ENCODE peak calls at places on chromosomes 6 and 20, in four cellular contexts. B is GM23248, A is PC-9, V is PC-3. W is an unnamed sample.

GRCh38 chr20:44730441-44730840 is 15.2 kb upstream of the KCNK15 start:
- DNase-seq in A (peak), V (peak), B (peak), W (peak)

GRCh38 chr20:16530201-16530681 is 43.0 kb downstream of the KIF16B start:
- DNase-seq in B (peak), V (peak), A (peak), W (peak)

GRCh38 chr6:134436950-134437349 is 119.0 kb upstream of the SGK1 start:
- DNase-seq in B (peak), A (peak), V (no peak), W (peak)

GRCh38 chr6:12602951-12603710 is 113.4 kb upstream of the PHACTR1 start:
- DNase-seq in V (peak), A (peak), B (peak), W (no peak)

GRCh38 chr6:118725944-118726343 is 74.6 kb upstream of the CEP85L start:
- DNase-seq in A (no peak), B (no peak), V (no peak), W (no peak)

GRCh38 chr6:151412905-151413304 is 21.5 kb upstream of the ZBTB2 start:
- DNase-seq in B (no peak), V (no peak), A (no peak), W (no peak)

GRCh38 chr6:166228425-166228824 is 60.8 kb upstream of the TBXT start:
- DNase-seq in B (no peak), A (no peak), V (no peak), W (no peak)

GRCh38 chr20:32830437-32830836 is 10.7 kb downstream of the MAPRE1 start:
- DNase-seq in V (no peak), B (peak), A (no peak), W (no peak)

GRCh38 chr20:35871311-35871771 is 83.0 kb downstream of the SCAND1 start:
- DNase-seq in A (no peak), V (no peak), B (peak), W (peak)

GRCh38 chr20:36062799-36063198 is 91.7 kb upstream of the EPB41L1 start:
- DNase-seq in V (peak), B (peak), A (peak), W (peak)

GRCh38 chr6:31180500-31180899 is 10.0 kb upstream of the POU5F1 start:
- DNase-seq in A (no peak), V (no peak), B (no peak), W (peak)

GRCh38 chr6:30893001-30893591 is 8.8 kb downstream of the DDR1 start:
- DNase-seq in A (no peak), V (no peak), B (no peak), W (peak)

GRCh38 chr20:2654384-2654822 is 2.0 kb downstream of the NOP56 start:
- DNase-seq in V (no peak), A (no peak), B (no peak), W (no peak)

GRCh38 chr6:68976260-68976659 is 341.2 kb downstream of the ADGRB3 start:
- DNase-seq in V (peak), A (no peak), B (no peak), W (no peak)

GRCh38 chr6:170176621-170177382 is 114.1 kb downstream of the DLL1 start:
- DNase-seq in V (no peak), B (peak), A (no peak), W (peak)

GRCh38 chr6:56689663-56690062 is 47.0 kb upstream of the DST start:
- DNase-seq in B (no peak), V (no peak), A (no peak), W (no peak)

GRCh38 chr6:107716688-107717089 is 107.4 kb downstream of the SCML4 start:
- DNase-seq in B (peak), V (peak), A (peak), W (no peak)

DNA sequence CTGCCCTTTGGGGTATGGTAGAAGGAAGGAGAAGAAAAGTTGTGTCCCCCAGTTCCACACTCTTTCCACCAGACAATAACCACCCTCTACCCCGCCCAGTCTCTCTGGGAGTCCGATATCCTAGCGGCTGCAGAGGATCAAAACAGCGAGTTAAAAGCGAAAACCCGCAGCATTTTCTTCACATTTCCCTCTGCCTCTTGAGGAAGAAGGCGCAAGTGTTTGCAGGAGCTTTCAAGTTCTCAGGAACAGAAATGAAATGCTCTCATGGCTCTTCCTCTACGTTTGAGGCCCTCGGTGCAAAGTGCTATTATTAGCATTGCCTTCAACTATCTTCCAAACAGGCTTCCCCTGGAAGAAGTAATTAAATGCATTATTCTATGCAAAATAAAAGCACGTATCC is 52.2 kb upstream of the CCDC167 start:
- DNase-seq in A (no peak), B (no peak), V (no peak), W (no peak)
- H3K4me2 ChIP-seq in A (no peak), B (no peak), V (no peak), W (no peak)

DNA sequence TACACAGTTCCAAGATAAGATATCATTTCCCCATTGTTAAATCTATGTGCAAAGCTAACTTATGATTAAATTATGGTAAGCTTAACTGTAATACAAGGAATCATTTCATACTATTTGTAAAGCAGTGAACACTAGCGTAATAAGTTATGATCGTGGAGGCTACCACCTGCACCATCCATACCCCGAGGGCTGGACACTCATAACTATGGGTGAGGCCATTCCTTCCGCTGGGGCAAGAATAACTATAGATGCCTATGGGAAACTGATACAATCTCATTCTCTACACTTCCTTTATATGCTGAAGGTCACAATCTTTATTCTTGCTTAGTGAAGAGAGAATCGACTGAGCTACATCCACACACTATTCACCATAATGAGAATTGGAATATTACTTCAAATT is 916.0 kb upstream of the FLRT3 start:
- DNase-seq in B (no peak), V (no peak), A (no peak), W (no peak)
- H3K4me2 ChIP-seq in B (no peak), V (no peak), A (no peak), W (no peak)

GRCh38 chr20:61493798-61494305 is 241.8 kb downstream of the CDH4 start:
- DNase-seq in B (no peak), A (no peak), V (no peak), W (no peak)

GRCh38 chr20:61487346-61488022 is 235.4 kb downstream of the CDH4 start:
- DNase-seq in A (no peak), B (no peak), V (no peak), W (no peak)

GRCh38 chr20:61488030-61488429 is 236.0 kb downstream of the CDH4 start:
- DNase-seq in V (no peak), A (no peak), B (no peak), W (no peak)

GRCh38 chr20:61492065-61492464 is 240.0 kb downstream of the CDH4 start:
- DNase-seq in A (no peak), V (no peak), B (no peak), W (no peak)

DNA sequence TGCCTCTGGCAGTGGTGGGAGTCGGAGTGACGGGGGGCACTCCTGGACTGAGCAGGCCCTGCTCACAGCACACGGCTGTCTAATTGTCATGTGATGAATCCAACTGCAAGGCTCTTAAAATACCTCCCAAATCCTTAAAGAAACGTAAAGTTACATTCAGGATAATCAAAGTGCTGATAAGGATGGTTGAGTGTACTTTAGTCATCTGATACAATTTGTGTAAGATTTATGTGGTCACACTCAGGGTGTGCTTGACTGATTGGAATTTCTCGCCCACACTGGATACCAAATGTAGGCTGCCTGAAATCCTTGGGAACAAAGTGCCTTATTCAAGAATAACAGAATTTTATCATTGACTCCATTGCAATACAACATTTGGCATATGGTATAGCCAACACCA is 238.7 kb downstream of the CDH4 start:
- DNase-seq in B (no peak), V (no peak), A (no peak), W (no peak)
- H3K4me2 ChIP-seq in B (no peak), V (no peak), A (no peak), W (no peak)

DNA sequence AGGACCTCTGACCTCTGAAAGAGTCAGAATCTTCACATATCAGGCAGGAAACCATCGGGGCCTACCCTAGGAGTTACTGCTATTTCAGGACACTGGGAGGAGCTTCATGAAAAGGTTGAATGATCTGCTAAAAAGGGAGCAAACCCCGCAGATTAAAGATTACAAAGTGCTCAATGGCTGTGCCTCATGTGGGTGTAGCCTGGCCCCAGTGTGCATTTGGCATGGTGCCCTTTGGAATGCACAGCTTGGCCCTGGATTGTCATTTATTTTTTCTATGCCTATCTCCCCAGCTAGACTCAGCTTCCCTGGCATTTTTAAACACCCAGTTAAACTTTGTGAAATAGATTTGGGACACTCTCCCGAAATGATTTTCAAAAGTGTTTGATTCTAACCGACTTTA is 368.5 kb upstream of the SPTLC3 start:
- DNase-seq in B (no peak), V (no peak), A (no peak), W (no peak)
- H3K4me2 ChIP-seq in B (no peak), V (no peak), A (no peak), W (no peak)

DNA sequence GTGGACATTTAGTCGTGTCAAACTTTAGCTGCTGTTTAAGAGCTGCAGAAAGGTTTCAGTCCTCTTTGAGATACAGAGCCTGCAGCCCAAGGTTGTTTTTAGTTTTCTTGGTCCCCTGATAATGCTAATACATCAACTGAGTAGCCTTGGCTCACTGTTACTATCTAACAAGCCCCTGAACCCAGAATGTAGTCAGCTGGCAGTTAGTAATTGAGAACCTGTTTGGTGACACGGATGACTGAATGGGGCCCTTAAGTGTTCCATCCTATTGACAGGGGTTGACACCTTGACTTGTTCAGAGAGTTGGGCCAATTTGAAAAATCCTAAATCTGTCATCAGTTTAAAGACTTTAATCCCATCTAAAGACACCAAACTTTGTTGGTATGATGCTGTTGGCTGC is 2.8 kb downstream of the RTN4IP1 start:
- DNase-seq in A (no peak), V (no peak), B (no peak), W (no peak)
- H3K4me2 ChIP-seq in A (no peak), V (no peak), B (no peak), W (no peak)

GRCh38 chr20:49054032-49054643 is 8.0 kb downstream of the CSE1L start:
- DNase-seq in A (no peak), B (no peak), V (no peak), W (no peak)

GRCh38 chr20:49052334-49052733 is 6.2 kb downstream of the CSE1L start:
- DNase-seq in V (no peak), A (no peak), B (peak), W (no peak)
- H3K4me2 ChIP-seq in V (no peak), A (no peak), B (no peak), W (no peak)

GRCh38 chr6:21111399-21111725 is 482.2 kb upstream of the SOX4 start:
- DNase-seq in V (peak), A (peak), B (no peak), W (no peak)
- H3K4me2 ChIP-seq in V (peak), A (peak), B (no peak), W (peak)

GRCh38 chr6:137002505-137002904 is 42.3 kb downstream of the IL20RA start:
- DNase-seq in V (peak), A (peak), B (no peak), W (no peak)
- H3K4me2 ChIP-seq in V (peak), A (peak), B (no peak), W (no peak)

GRCh38 chr6:161523367-161523766 is 249.5 kb upstream of the AGPAT4 start:
- DNase-seq in A (no peak), V (no peak), B (no peak), W (no peak)
- H3K4me2 ChIP-seq in A (no peak), V (no peak), B (no peak), W (no peak)

W was measured in osteoblast.